ENCODE peak calls at places on chromosomes 2 and 18, in four cellular contexts. N is PC-3, H is GM10248, T is glutamatergic neuron. D is an unnamed sample.

GRCh38 chr2:15940661-15941482 is 522 bp downstream of the MYCN start:
- DNase-seq in N (no peak), H (no peak), T (peak), D (no peak)

GRCh38 chr2:60844105-60844504 is 37.3 kb upstream of the REL start:
- DNase-seq in N (no peak), H (no peak), T (no peak), D (no peak)

GRCh38 chr2:7057865-7058400 is 140.7 kb downstream of the RNF144A start:
- DNase-seq in N (no peak), H (no peak), T (no peak), D (no peak)

GRCh38 chr2:71827973-71828372 is 319.7 kb downstream of the CYP26B1 start:
- DNase-seq in N (no peak), H (no peak), T (no peak), D (no peak)

GRCh38 chr2:17442334-17442733 is 75.9 kb downstream of the RAD51AP2 start:
- DNase-seq in N (no peak), H (no peak), T (no peak), D (no peak)

GRCh38 chr18:9731380-9731779 is 23.3 kb downstream of the RAB31 start:
- DNase-seq in N (peak), H (no peak), T (no peak), D (no peak)

GRCh38 chr2:64779117-64779690 is 125.5 kb upstream of the SERTAD2 start:
- DNase-seq in N (peak), H (no peak), T (no peak), D (no peak)

GRCh38 chr2:20880221-20880771 is 57.4 kb upstream of the LDAH start:
- DNase-seq in N (peak), H (no peak), T (no peak), D (no peak)

GRCh38 chr18:59057969-59058368 is 81.7 kb upstream of the SEC11C start:
- DNase-seq in N (peak), H (no peak), T (no peak), D (no peak)

GRCh38 chr2:60104514-60105501 is 448.6 kb downstream of the BCL11A start:
- DNase-seq in N (peak), H (no peak), T (no peak), D (no peak)

GRCh38 chr2:8096484-8096883 is 585.4 kb upstream of the ID2 start:
- DNase-seq in N (no peak), H (no peak), T (no peak), D (no peak)

GRCh38 chr2:109270758-109271305 is 141.8 kb downstream of the SH3RF3 start:
- DNase-seq in N (peak), H (no peak), T (no peak), D (no peak)

GRCh38 chr2:23286031-23286764 is 98.8 kb upstream of the KLHL29 start:
- DNase-seq in N (no peak), H (no peak), T (no peak), D (no peak)

GRCh38 chr2:127389778-127390435 is 2.1 kb upstream of the MAP3K2 start:
- DNase-seq in N (no peak), H (no peak), T (no peak), D (no peak)

GRCh38 chr2:240131941-240132650 is 4.0 kb downstream of the COPS9 start:
- DNase-seq in N (no peak), H (no peak), T (no peak), D (no peak)

GRCh38 chr2:36716136-36716535 is 19.6 kb downstream of the VIT start:
- DNase-seq in N (no peak), H (no peak), T (no peak), D (no peak)

GRCh38 chr2:177449159-177449558 is 56.6 kb downstream of the AGPS start:
- DNase-seq in N (no peak), H (no peak), T (no peak), D (no peak)

GRCh38 chr2:54556659-54557121 is 100.6 kb downstream of the SPTBN1 start:
- DNase-seq in N (no peak), H (no peak), T (no peak), D (no peak)

GRCh38 chr2:26068602-26069298 is 34.9 kb downstream of the RAB10 start:
- DNase-seq in N (peak), H (peak), T (no peak), D (no peak)

GRCh38 chr2:3536682-3537632 is 17.6 kb upstream of the ADI1 start:
- DNase-seq in N (peak), H (peak), T (peak), D (no peak)

GRCh38 chr2:12774381-12774780 is 57.6 kb downstream of the TRIB2 start:
- DNase-seq in N (no peak), H (no peak), T (no peak), D (no peak)

GRCh38 chr2:177264209-177264538 is 353 bp downstream of the NFE2L2 start:
- DNase-seq in N (peak), H (no peak), T (peak), D (no peak)

GRCh38 chr18:10579079-10579867 is 53.4 kb downstream of the NAPG start:
- DNase-seq in N (peak), H (no peak), T (no peak), D (no peak)

GRCh38 chr2:26691881-26692813 is at the start of gene KCNK3:
- DNase-seq in N (no peak), H (peak), T (peak), D (peak)

GRCh38 chr2:209368406-209368805 is 55.4 kb upstream of the MAP2 start:
- DNase-seq in N (peak), H (no peak), T (no peak), D (no peak)

GRCh38 chr2:142742301-142743214 is 134.9 kb upstream of the KYNU start:
- DNase-seq in N (peak), H (peak), T (no peak), D (no peak)

GRCh38 chr2:88067189-88067588 is 436 bp upstream of the SMYD1 start:
- DNase-seq in N (no peak), H (no peak), T (no peak), D (no peak)

GRCh38 chr2:234218261-234219180 is 168.0 kb downstream of the SPP2 start:
- DNase-seq in N (no peak), H (no peak), T (no peak), D (no peak)

GRCh38 chr2:47179325-47179724 is 24.2 kb upstream of the STPG4 start:
- DNase-seq in N (no peak), H (no peak), T (no peak), D (no peak)
- TF ChIP-seq CTCF in N (no peak), H (no peak), T (no peak), D (no peak)

GRCh38 chr2:123720760-123721159 is 304.3 kb upstream of the CNTNAP5 start:
- DNase-seq in N (peak), H (no peak), T (no peak), D (no peak)
- TF ChIP-seq CTCF in N (no peak), H (no peak), T (no peak), D (no peak)

GRCh38 chr2:215808996-215809395 is 204.4 kb downstream of the MREG start:
- DNase-seq in N (peak), H (no peak), T (no peak), D (no peak)
- TF ChIP-seq CTCF in N (peak), H (no peak), T (no peak), D (no peak)

GRCh38 chr18:75208055-75208835 is 694 bp downstream of the PTGR3 start:
- DNase-seq in N (peak), H (peak), T (peak), D (no peak)
- TF ChIP-seq CTCF in N (no peak), H (no peak), T (no peak), D (no peak)

GRCh38 chr2:10169053-10169578 is 46.6 kb downstream of the RRM2 start:
- DNase-seq in N (peak), H (no peak), T (no peak), D (no peak)
- TF ChIP-seq CTCF in N (peak), H (no peak), T (no peak), D (no peak)

D was measured in mesothelial cell of epicardium.